ENCODE peak calls at places on chromosomes 1 and 21, in nine cellular contexts. R is mammary epithelial cell, L is prostate gland, B is Peyer's patch, T is sigmoid colon, Z is body of pancreas, H is left ventricle myocardium inferior, U is lung, I is testis. M is an unnamed sample.
A peak's percentile ranks its signal among the peaks of the same experiment; 100 is the strongest.

GRCh38 chr1:88061106-88061829 is 622.8 kb upstream of the PKN2 start:
- DNase-seq in R (peak; percentile 94), L (peak; percentile 70), B (peak; percentile 39), T (peak; percentile 72), Z (peak; percentile 70), H (no peak), U (no peak), I (peak; percentile 78), M (peak; percentile 84)

GRCh38 chr1:216323344-216323743 is 99.9 kb downstream of the USH2A start:
- DNase-seq in R (no peak), L (no peak), B (no peak), T (no peak), Z (no peak), H (no peak), U (no peak), I (no peak), M (no peak)

GRCh38 chr1:230144765-230145504 is 77.9 kb downstream of the GALNT2 start:
- DNase-seq in R (no peak), L (no peak), B (no peak), T (no peak), Z (no peak), H (no peak), U (no peak), I (no peak), M (no peak)

GRCh38 chr1:9787702-9788101 is 36.1 kb downstream of the CLSTN1 start:
- DNase-seq in R (no peak), L (no peak), B (peak; percentile 73), T (peak; percentile 34), Z (no peak), H (no peak), U (no peak), I (no peak), M (no peak)

GRCh38 chr1:229192031-229192430 is 78.9 kb upstream of the RAB4A start:
- DNase-seq in R (peak; percentile 83), L (no peak), B (no peak), T (no peak), Z (no peak), H (no peak), U (no peak), I (no peak), M (no peak)

GRCh38 chr21:42640486-42640885 is 12.9 kb upstream of the PDE9A start:
- DNase-seq in R (no peak), L (no peak), B (no peak), T (no peak), Z (peak; percentile 55), H (no peak), U (no peak), I (peak; percentile 41), M (no peak)

GRCh38 chr1:152001631-152002584 is 8.2 kb upstream of the S100A10 start:
- DNase-seq in R (peak; percentile 100), L (peak; percentile 88), B (peak; percentile 82), T (peak; percentile 92), Z (peak; percentile 96), H (peak; percentile 87), U (peak; percentile 91), I (peak; percentile 94), M (peak; percentile 94)

GRCh38 chr1:155831279-155831976 is 25.6 kb downstream of the GON4L start:
- DNase-seq in R (no peak), L (no peak), B (no peak), T (no peak), Z (no peak), H (no peak), U (no peak), I (no peak), M (no peak)

GRCh38 chr1:111955755-111956154 is 33.7 kb downstream of the KCND3 start:
- DNase-seq in R (peak; percentile 23), L (no peak), B (no peak), T (no peak), Z (peak; percentile 24), H (no peak), U (peak; percentile 51), I (no peak), M (no peak)

GRCh38 chr1:108521990-108522393 is 37.9 kb upstream of the EEIG2 start:
- DNase-seq in R (no peak), L (no peak), B (no peak), T (no peak), Z (no peak), H (no peak), U (no peak), I (no peak), M (no peak)

GRCh38 chr1:2544093-2544874 is 11.9 kb upstream of the TNFRSF14 start:
- DNase-seq in R (no peak), L (no peak), B (no peak), T (no peak), Z (no peak), H (no peak), U (no peak), I (no peak), M (no peak)

GRCh38 chr1:57633055-57633454 is 209.2 kb upstream of the DAB1 start:
- DNase-seq in R (no peak), L (no peak), B (no peak), T (no peak), Z (no peak), H (no peak), U (no peak), I (no peak), M (peak; percentile 81)

GRCh38 chr1:201711811-201712210 is 117.1 kb upstream of the IPO9 start:
- DNase-seq in R (no peak), L (no peak), B (no peak), T (peak; percentile 78), Z (no peak), H (no peak), U (no peak), I (no peak), M (no peak)

GRCh38 chr1:201713093-201713810 is 115.7 kb upstream of the IPO9 start:
- DNase-seq in R (peak; percentile 94), L (peak; percentile 36), B (peak; percentile 44), T (peak; percentile 100), Z (peak; percentile 93), H (peak; percentile 93), U (peak; percentile 90), I (peak; percentile 85), M (peak; percentile 77)

GRCh38 chr1:201710632-201711031 is 118.3 kb upstream of the IPO9 start:
- DNase-seq in R (peak; percentile 23), L (no peak), B (no peak), T (no peak), Z (no peak), H (no peak), U (no peak), I (no peak), M (no peak)

GRCh38 chr1:201711101-201711597 is 117.8 kb upstream of the IPO9 start:
- DNase-seq in R (no peak), L (no peak), B (no peak), T (peak; percentile 68), Z (no peak), H (no peak), U (no peak), I (no peak), M (no peak)

GRCh38 chr1:201712387-201713092 is 116.4 kb upstream of the IPO9 start:
- DNase-seq in R (no peak), L (no peak), B (no peak), T (peak; percentile 71), Z (no peak), H (no peak), U (no peak), I (no peak), M (no peak)
- H3K4me1 ChIP-seq in R (peaks cover 55% of the 10 kb centered on the region), L (no peaks in the 10 kb centered on the region), B (peaks cover 39% of the 10 kb centered on the region), T (peaks cover 94% of the 10 kb centered on the region), Z (peaks cover 36% of the 10 kb centered on the region), H (peaks cover 98% of the 10 kb centered on the region), U (peaks cover 34% of the 10 kb centered on the region), I (peaks cover 40% of the 10 kb centered on the region), M (peaks cover 6% of the 10 kb centered on the region)

DNA sequence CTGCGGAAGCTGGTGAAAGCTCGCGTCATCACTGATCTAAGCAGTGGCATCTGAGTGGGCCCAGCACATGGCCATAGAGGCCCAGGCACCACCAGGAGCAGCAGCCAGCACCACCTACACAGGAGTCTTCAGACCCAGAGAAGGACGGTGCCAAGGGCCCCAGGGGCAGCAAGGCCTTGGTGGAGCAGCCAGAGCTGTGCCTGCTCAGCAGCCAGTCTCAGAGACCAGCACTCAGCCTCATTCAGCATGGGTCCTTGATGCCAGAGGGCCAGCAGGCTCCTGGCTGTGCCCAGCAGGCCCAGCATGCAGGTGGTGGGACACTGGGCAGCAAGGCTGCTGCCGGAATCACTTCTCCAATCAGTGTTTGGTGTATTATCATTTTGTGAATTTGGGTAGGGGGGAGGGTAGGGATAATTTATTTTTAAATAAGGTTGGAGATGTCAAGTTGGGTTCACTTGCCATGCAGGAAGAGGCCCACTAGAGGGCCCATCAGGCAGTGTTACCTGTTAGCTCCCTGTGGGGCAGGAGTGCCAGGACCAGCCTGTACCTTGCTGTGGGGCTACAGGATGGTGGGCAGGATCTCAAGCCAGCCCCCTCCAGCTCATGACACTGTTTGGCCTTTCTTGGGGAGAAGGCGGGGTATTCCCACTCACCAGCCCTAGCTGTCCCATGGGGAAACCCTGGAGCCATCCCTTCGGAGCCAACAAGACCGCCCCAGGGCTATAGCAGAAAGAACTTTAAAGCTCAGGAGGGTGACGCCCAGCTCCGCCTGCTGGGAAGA is 3.2 kb upstream of the ARTN start:
- DNase-seq in R (no peak), L (no peak), B (no peak), T (peak; percentile 51), Z (peak; percentile 64), H (no peak), U (no peak), I (no peak), M (peak; percentile 84)
- TF ChIP-seq CTCF in R (peak; percentile 51), L (peak; percentile 35), B (peak; percentile 27), T (no peak), Z (peak; percentile 57), H (peak; percentile 53), U (no peak), I (no peak), M (peak; percentile 84)

GRCh38 chr1:153612111-153612754 is 704 bp downstream of the S100A16 start:
- DNase-seq in R (no peak), L (peak; percentile 69), B (no peak), T (no peak), Z (peak; percentile 35), H (no peak), U (no peak), I (peak; percentile 43), M (peak; percentile 59)
- H3K4me1 ChIP-seq in R (peaks cover 55% of the 10 kb centered on the region), L (peaks cover 4% of the 10 kb centered on the region), B (peaks cover 65% of the 10 kb centered on the region), T (peaks cover 61% of the 10 kb centered on the region), Z (peaks cover 59% of the 10 kb centered on the region), H (peaks cover 69% of the 10 kb centered on the region), U (peaks cover 23% of the 10 kb centered on the region), I (peaks cover 45% of the 10 kb centered on the region), M (peaks cover 3% of the 10 kb centered on the region)

GRCh38 chr1:201827321-201828281 is 1.4 kb upstream of the IPO9 start:
- DNase-seq in R (no peak), L (no peak), B (no peak), T (no peak), Z (no peak), H (no peak), U (no peak), I (no peak), M (no peak)

GRCh38 chr1:201828451-201828819 is 522 bp upstream of the IPO9 start:
- DNase-seq in R (no peak), L (no peak), B (no peak), T (no peak), Z (no peak), H (no peak), U (no peak), I (no peak), M (no peak)

GRCh38 chr1:201828820-201829774 is at the start of gene IPO9:
- DNase-seq in R (peak; percentile 90), L (peak; percentile 88), B (peak; percentile 93), T (peak; percentile 96), Z (peak; percentile 93), H (peak; percentile 95), U (peak; percentile 93), I (peak; percentile 95), M (peak; percentile 98)

GRCh38 chr1:201825245-201825644 is 3.7 kb upstream of the IPO9 start:
- DNase-seq in R (no peak), L (no peak), B (no peak), T (no peak), Z (no peak), H (no peak), U (no peak), I (no peak), M (no peak)

GRCh38 chr1:201826830-201827229 is 2.1 kb upstream of the IPO9 start:
- DNase-seq in R (peak; percentile 14), L (no peak), B (no peak), T (no peak), Z (no peak), H (no peak), U (no peak), I (no peak), M (peak; percentile 51)
- TF ChIP-seq CTCF in R (no peak), L (no peak), B (no peak), T (no peak), Z (no peak), H (no peak), U (no peak), I (no peak), M (no peak)